ENCODE peak calls at places on chromosomes 13 and 19, in eight cellular contexts. Z is tibial artery, L is IMR-90, H is upper lobe of left lung, I is tibial nerve, X is breast epithelium, W is fibroblast of lung, U is K562. D is an unnamed sample.

GRCh38 chr13:73429691-73430090 is 370.9 kb downstream of the KLF5 start:
- DNase-seq in Z (no peak), L (peak; percentile 33), H (no peak), I (no peak), X (no peak), W (no peak), U (no peak), D (no peak)

GRCh38 chr13:80345771-80346510 is 5.0 kb upstream of the SPRY2 start:
- DNase-seq in Z (no peak), L (no peak), H (no peak), I (peak; percentile 34), X (no peak), W (no peak), U (no peak), D (no peak)

GRCh38 chr13:98349731-98350305 is 172.7 kb upstream of the RNF113B start:
- DNase-seq in Z (no peak), L (no peak), H (peak; percentile 40), I (no peak), X (peak; percentile 59), W (no peak), U (peak; percentile 12), D (no peak)

GRCh38 chr19:19403373-19403901 is 2.0 kb upstream of the GATAD2A start:
- DNase-seq in Z (no peak), L (peak; percentile 44), H (peak; percentile 36), I (no peak), X (no peak), W (peak; percentile 31), U (peak; percentile 64), D (no peak)

GRCh38 chr13:109760951-109761350 is 25.4 kb downstream of the IRS2 start:
- DNase-seq in Z (no peak), L (no peak), H (no peak), I (no peak), X (no peak), W (no peak), U (no peak), D (no peak)

GRCh38 chr19:6047741-6048231 is 62.5 kb downstream of the RFX2 start:
- DNase-seq in Z (peak; percentile 59), L (peak; percentile 52), H (no peak), I (no peak), X (peak; percentile 48), W (peak; percentile 56), U (peak; percentile 65), D (no peak)

GRCh38 chr19:883661-884211 is 9.3 kb downstream of the MED16 start:
- DNase-seq in Z (no peak), L (no peak), H (peak; percentile 71), I (no peak), X (no peak), W (no peak), U (no peak), D (no peak)

GRCh38 chr13:60312851-60313505 is 84.0 kb upstream of the TDRD3 start:
- DNase-seq in Z (no peak), L (no peak), H (no peak), I (no peak), X (no peak), W (no peak), U (no peak), D (no peak)

GRCh38 chr13:28204043-28204442 is 65.7 kb downstream of the PAN3 start:
- DNase-seq in Z (no peak), L (no peak), H (no peak), I (no peak), X (no peak), W (no peak), U (no peak), D (no peak)

GRCh38 chr13:25733696-25734435 is 317.9 kb downstream of the SHISA2 start:
- DNase-seq in Z (no peak), L (no peak), H (no peak), I (no peak), X (no peak), W (no peak), U (no peak), D (no peak)

GRCh38 chr13:30196025-30196424 is 111.3 kb downstream of the KATNAL1 start:
- DNase-seq in Z (no peak), L (peak; percentile 41), H (no peak), I (no peak), X (no peak), W (peak; percentile 5), U (no peak), D (no peak)

GRCh38 chr19:50821248-50821612 is 2.4 kb downstream of the KLK1 start:
- DNase-seq in Z (no peak), L (no peak), H (no peak), I (no peak), X (no peak), W (no peak), U (no peak), D (no peak)
- H3K27ac ChIP-seq in Z (no peak overlapping the region), L (no peak overlapping the region), H (no peak overlapping the region), I (no peak overlapping the region), X (peak overlapping the region; percentile 12), W (no peak overlapping the region), U (peak overlapping the region; percentile 40), D (no peak overlapping the region)

GRCh38 chr13:112068531-112069062 is 1.6 kb downstream of the SOX1 start:
- DNase-seq in Z (no peak), L (no peak), H (no peak), I (no peak), X (no peak), W (no peak), U (no peak), D (no peak)
- H3K4me3 ChIP-seq in Z (no peak overlapping the region), L (no peak overlapping the region), H (no peak overlapping the region), I (no peak overlapping the region), X (no peak overlapping the region), W (no peak overlapping the region), U (no peak overlapping the region), D (no peak overlapping the region)

DNA sequence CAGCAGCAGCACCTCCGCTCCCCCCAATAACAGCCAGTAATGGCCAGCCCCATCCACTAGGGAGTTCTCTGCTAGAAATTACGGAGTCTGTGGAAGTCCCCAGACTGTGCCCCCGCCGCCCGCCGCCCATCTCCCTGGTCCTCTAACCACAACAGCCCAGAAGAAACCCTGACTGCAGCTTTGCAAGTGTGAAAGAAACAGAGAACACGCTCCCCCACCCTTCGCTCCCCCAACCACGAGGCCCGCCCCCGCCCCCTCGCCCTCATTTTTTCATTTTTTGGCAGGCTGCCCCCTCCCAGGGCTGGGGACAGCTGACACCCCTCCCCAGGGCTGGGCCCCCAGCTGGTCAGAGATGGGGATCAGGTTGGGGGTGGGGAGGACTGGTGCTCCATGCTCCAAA is 29.6 kb upstream of the ASF1B start:
- DNase-seq in Z (no peak), L (no peak), H (no peak), I (no peak), X (no peak), W (no peak), U (no peak), D (no peak)
- H3K27ac ChIP-seq in Z (no peak overlapping the region), L (no peak overlapping the region), H (no peak overlapping the region), I (no peak overlapping the region), X (no peak overlapping the region), W (no peak overlapping the region), U (no peak overlapping the region), D (no peak overlapping the region)

DNA sequence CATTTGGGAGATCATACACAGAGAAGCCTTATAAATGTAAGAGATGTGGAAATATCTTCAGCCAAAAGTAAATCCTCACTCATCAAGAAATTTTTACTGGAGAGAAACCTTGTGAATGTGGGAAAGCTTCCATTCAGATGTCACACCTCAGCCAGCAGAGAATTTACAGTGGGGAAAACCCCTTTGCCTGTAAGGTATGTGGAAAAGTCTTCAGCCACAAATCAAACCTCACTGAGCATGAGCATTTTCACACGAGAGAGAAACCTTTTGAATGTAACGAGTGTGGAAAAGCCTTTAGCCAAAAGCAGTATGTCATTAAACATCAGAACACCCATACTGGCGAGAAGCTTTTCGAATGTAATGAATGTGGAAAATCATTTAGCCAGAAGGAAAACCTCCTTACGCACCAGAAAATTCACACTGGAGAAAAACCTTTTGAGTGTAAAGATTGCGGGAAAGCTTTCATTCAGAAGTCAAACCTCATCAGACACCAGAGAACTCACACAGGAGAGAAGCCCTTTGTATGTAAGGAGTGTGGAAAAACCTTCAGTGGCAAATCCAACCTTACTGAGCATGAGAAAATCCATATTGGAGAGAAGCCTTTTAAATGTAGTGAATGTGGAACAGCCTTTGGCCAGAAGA is 21.5 kb downstream of the ZNF146 start:
- DNase-seq in Z (no peak), L (no peak), H (no peak), I (no peak), X (no peak), W (no peak), U (no peak), D (no peak)
- H3K4me3 ChIP-seq in Z (no peak overlapping the region), L (no peak overlapping the region), H (no peak overlapping the region), I (no peak overlapping the region), X (no peak overlapping the region), W (no peak overlapping the region), U (no peak overlapping the region), D (no peak overlapping the region)

GRCh38 chr13:37129867-37130266 is 24.4 kb upstream of the CSNK1A1L start:
- DNase-seq in Z (no peak), L (no peak), H (no peak), I (no peak), X (no peak), W (peak; percentile 37), U (no peak), D (no peak)

GRCh38 chr13:37132211-37132610 is 26.7 kb upstream of the CSNK1A1L start:
- DNase-seq in Z (no peak), L (no peak), H (no peak), I (no peak), X (no peak), W (no peak), U (no peak), D (no peak)

GRCh38 chr13:37131092-37131491 is 25.6 kb upstream of the CSNK1A1L start:
- DNase-seq in Z (no peak), L (no peak), H (no peak), I (no peak), X (no peak), W (no peak), U (no peak), D (no peak)

DNA sequence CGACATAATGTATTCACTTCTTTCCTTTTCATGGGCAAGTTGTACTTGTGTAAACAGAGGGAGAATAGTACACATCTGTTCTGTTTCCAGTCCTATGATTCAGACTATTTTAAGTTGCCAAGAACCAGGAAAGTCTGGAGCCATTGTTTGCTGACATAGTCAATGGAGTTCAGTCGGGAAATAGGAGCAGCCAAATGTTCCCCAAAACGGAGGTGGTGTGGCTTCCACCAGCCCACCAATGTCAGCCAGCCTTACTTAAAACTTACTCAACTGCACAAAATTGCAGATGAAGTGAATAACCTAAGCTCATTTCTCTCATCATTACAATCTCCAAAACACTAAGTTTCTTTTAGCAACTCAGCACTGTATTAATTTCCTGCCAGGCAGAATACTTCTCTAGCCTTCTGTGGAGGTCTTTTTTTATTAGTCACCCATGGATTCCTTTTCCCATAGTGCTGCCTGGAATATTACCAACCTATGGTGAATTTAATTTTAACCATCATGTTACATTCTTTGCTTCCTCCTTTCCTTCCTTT is 22.3 kb upstream of the CSNK1A1L start:
- DNase-seq in Z (no peak), L (peak; percentile 94), H (no peak), I (no peak), X (no peak), W (peak; percentile 95), U (no peak), D (peak; percentile 72)
- H3K27ac ChIP-seq in Z (peak overlapping the region; percentile 21), L (peak overlapping the region; percentile 83), H (no peak overlapping the region), I (peak overlapping the region; percentile 60), X (peak overlapping the region; percentile 44), W (peak overlapping the region; percentile 44), U (no peak overlapping the region), D (peak overlapping the region; percentile 82)

D was measured in AG04450.